ENCODE peak calls at places on chromosomes 12 and 14, in six cellular contexts. N is pancreas, V is adrenal gland, Z is cardiac muscle cell, D is lung, R is mammary epithelial cell. O is an unnamed sample.
A peak's percentile ranks its signal among the peaks of the same experiment; 100 is the strongest.

GRCh38 chr12:81859521-81859920 is 100.4 kb upstream of the PPFIA2 start:
- DNase-seq in V (no peak), Z (peak; percentile 47), R (no peak), N (no peak), D (no peak), O (no peak)

GRCh38 chr12:116157845-116158267 is 119.6 kb downstream of the MED13L start:
- DNase-seq in R (no peak), Z (peak; percentile 19), V (no peak), D (no peak), N (no peak), O (no peak)

GRCh38 chr14:28163897-28164296 is 602.7 kb upstream of the FOXG1 start:
- DNase-seq in V (no peak), R (no peak), N (no peak), D (no peak), Z (no peak), O (no peak)

GRCh38 chr12:52190860-52191729 is 719 bp downstream of the KRT80 start:
- DNase-seq in V (no peak), N (no peak), R (no peak), Z (no peak), D (no peak), O (no peak)

GRCh38 chr14:36512585-36513003 is 7.4 kb downstream of the NKX2-1 start:
- DNase-seq in Z (no peak), R (no peak), V (no peak), D (no peak), N (no peak), O (no peak)

GRCh38 chr14:34301107-34301734 is 160.8 kb downstream of the SPTSSA start:
- DNase-seq in D (no peak), N (no peak), V (peak; percentile 19), Z (peak; percentile 52), R (peak; percentile 46), O (no peak)

GRCh38 chr12:69569236-69569635 is 16.0 kb upstream of the CCT2 start:
- DNase-seq in D (no peak), R (peak; percentile 80), N (no peak), Z (no peak), V (no peak), O (no peak)

GRCh38 chr14:99731536-99732435 is 47.7 kb downstream of the CYP46A1 start:
- DNase-seq in D (no peak), R (no peak), N (peak; percentile 50), Z (no peak), V (peak; percentile 85), O (no peak)

GRCh38 chr14:103869406-103870143 is 22.2 kb upstream of the PPP1R13B start:
- DNase-seq in D (no peak), R (no peak), N (no peak), Z (no peak), V (no peak), O (no peak)

GRCh38 chr12:7995266-7995963 is 37.1 kb upstream of the FOXJ2 start:
- DNase-seq in Z (peak; percentile 89), V (peak; percentile 87), R (peak; percentile 77), D (peak; percentile 85), N (peak; percentile 79), O (peak; percentile 74)

GRCh38 chr12:26304273-26304672 is 108.9 kb downstream of the SSPN start:
- DNase-seq in R (no peak), Z (no peak), N (no peak), V (no peak), D (no peak), O (no peak)

GRCh38 chr12:72815421-72815820 is 543.3 kb downstream of the TRHDE start:
- DNase-seq in R (no peak), V (no peak), Z (no peak), N (no peak), D (no peak), O (no peak)

GRCh38 chr14:99575043-99576023 is 28.7 kb downstream of the CCDC85C start:
- DNase-seq in V (peak; percentile 81), Z (no peak), R (peak; percentile 26), N (no peak), D (peak; percentile 85), O (no peak)

GRCh38 chr12:3044141-3044630 is 33.0 kb upstream of the TSPAN9 start:
- DNase-seq in N (no peak), D (no peak), R (no peak), Z (no peak), V (no peak), O (no peak)

GRCh38 chr14:24353551-24354529 is 14.0 kb upstream of the RIPK3 start:
- DNase-seq in D (no peak), R (peak; percentile 79), N (peak; percentile 31), Z (peak; percentile 56), V (no peak), O (no peak)

GRCh38 chr12:113439606-113440030 is 17.4 kb downstream of the SDSL start:
- DNase-seq in R (no peak), V (peak; percentile 65), N (no peak), D (no peak), Z (peak; percentile 52), O (no peak)

GRCh38 chr14:95609398-95609990 is 74.6 kb downstream of the GLRX5 start:
- DNase-seq in D (no peak), V (peak; percentile 78), Z (peak; percentile 33), N (peak; percentile 34), R (peak; percentile 17), O (no peak)

GRCh38 chr12:121061831-121062230 is 22.8 kb upstream of the OASL start:
- DNase-seq in V (no peak), R (no peak), N (no peak), Z (peak; percentile 43), D (no peak), O (no peak)

GRCh38 chr14:52014601-52015267 is 25.4 kb downstream of the RTRAF start:
- DNase-seq in R (no peak), N (no peak), Z (no peak), D (no peak), V (no peak), O (no peak)

GRCh38 chr12:123389560-123390351 is 5.8 kb downstream of the KMT5A start:
- DNase-seq in V (peak; percentile 56), D (peak; percentile 81), Z (no peak), R (peak; percentile 50), N (no peak), O (no peak)

GRCh38 chr14:29671034-29671433 is 256.6 kb downstream of the PRKD1 start:
- DNase-seq in R (no peak), V (no peak), N (no peak), Z (peak; percentile 90), D (no peak), O (peak; percentile 7)

GRCh38 chr12:55699471-55700055 is 8.1 kb downstream of the ITGA7 start:
- DNase-seq in V (no peak), Z (no peak), R (no peak), D (no peak), N (no peak), O (no peak)

DNA sequence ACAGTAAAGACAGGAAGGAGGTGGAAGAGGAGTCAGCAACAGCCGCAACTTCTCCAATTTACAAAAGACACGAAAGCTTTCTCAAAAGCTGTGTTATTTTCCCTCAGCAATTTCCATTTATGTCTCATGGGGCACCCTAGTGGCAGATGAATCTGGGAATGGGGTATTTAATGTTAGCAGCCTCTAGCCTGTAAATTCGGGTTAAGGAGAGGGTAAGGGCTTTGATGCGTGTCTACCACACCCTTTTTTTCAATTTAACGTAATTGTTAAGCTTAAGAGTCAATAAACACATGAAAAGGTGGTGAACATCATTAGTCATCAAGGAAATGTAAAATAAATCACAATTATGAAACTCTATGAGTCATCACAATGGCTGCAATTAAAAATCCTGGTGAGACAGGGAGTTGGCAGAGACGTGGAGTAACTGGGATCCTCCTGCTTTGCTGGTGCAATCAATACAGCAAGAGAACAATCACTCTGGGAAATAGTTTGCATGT is 986.4 kb downstream of the AACS start:
- DNase-seq in D (no peak), V (no peak), N (no peak), R (peak; percentile 31), Z (peak; percentile 2), O (peak; percentile 8)
- TF ChIP-seq CTCF in D (no peak), V (no peak), N (no peak), R (peak; percentile 8), Z (no peak), O (no peak)

DNA sequence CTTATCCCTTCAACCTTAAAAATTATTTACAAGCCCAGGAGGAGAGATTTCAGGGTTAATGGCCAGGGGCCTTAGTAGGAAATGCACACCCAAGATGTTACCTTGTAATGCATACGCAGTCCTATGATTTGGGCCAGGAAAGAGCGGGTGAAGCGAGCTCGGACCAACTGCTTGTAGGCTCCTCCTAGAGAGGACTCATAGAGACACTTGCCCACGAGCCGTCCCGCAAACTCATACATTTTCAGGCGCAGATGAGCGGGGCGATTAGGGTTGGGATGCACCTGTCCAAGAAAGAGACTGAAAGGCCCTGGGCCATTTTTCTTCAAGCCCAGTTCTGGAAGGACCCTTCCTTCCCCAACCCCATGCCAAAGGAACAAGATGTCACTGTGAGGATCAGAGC is 43.0 kb downstream of the AREL1 start:
- DNase-seq in V (no peak), R (no peak), D (no peak), N (no peak), Z (no peak), O (no peak)
- TF ChIP-seq CTCF in V (no peak), R (no peak), D (no peak), N (no peak), Z (no peak), O (no peak)

GRCh38 chr12:132106921-132107320 is 37.2 kb downstream of the DDX51 start:
- DNase-seq in V (no peak), D (no peak), R (no peak), Z (no peak), N (no peak), O (no peak)

GRCh38 chr12:132105467-132105866 is 38.7 kb downstream of the DDX51 start:
- DNase-seq in Z (no peak), V (no peak), N (no peak), R (no peak), D (no peak), O (no peak)

GRCh38 chr12:132100306-132101065 is 43.6 kb downstream of the DDX51 start:
- DNase-seq in R (no peak), N (no peak), V (no peak), D (no peak), Z (no peak), O (no peak)

GRCh38 chr12:132102297-132102696 is 41.8 kb downstream of the DDX51 start:
- DNase-seq in Z (no peak), D (no peak), R (no peak), N (no peak), V (no peak), O (no peak)

GRCh38 chr12:132103542-132104308 is 40.4 kb downstream of the DDX51 start:
- DNase-seq in D (no peak), V (no peak), N (no peak), Z (no peak), R (no peak), O (no peak)
- TF ChIP-seq CTCF in D (no peak), V (no peak), N (no peak), Z (no peak), R (no peak), O (no peak)

GRCh38 chr12:27666510-27666909 is 29.7 kb upstream of the REP15 start:
- DNase-seq in R (no peak), D (no peak), Z (no peak), N (no peak), V (no peak), O (no peak)

GRCh38 chr12:27667540-27667939 is 28.7 kb upstream of the REP15 start:
- DNase-seq in R (peak; percentile 9), V (peak; percentile 39), D (no peak), N (no peak), Z (peak; percentile 68), O (peak; percentile 29)

DNA sequence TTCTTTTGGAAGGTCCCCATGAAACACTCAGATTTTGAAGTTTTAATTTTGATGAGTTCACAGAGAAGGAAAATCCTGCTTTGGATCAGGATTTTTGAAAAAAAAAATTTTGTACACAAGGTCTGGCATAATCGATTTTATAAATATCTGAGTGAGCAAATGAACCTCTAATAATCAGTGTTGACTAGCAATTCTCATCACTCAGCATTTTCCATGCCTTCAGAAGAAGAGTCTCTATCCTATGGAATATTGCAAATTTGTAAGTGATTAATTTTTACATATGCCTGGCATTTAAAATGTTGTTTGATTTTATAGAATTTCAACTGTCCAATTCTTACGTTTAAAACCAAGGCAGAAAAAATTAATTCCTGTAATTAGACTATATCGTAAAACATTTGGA is 30.5 kb upstream of the REP15 start:
- DNase-seq in V (no peak), N (no peak), R (no peak), Z (no peak), D (no peak), O (no peak)
- TF ChIP-seq CTCF in V (no peak), N (no peak), R (no peak), Z (no peak), D (no peak), O (no peak)